ENCODE peak calls at places on chromosomes 16 and 17, in five cellular contexts. One of them, this sample, is unnamed.

GRCh38 chr17:47694818-47695663 is 1.1 kb downstream of the TBKBP1 start:
- DNase-seq in H9: peak; percentile 71
- DNase-seq in body of pancreas: peak; percentile 52
- DNase-seq in CD8-positive, alpha-beta memory T cell: no peak
- DNase-seq in HepG2: no peak
- DNase-seq in this sample: peak; percentile 97

GRCh38 chr16:2778692-2778958 is 1.5 kb upstream of the ELOB start:
- DNase-seq in H9: no peak
- DNase-seq in body of pancreas: no peak
- DNase-seq in CD8-positive, alpha-beta memory T cell: no peak
- DNase-seq in HepG2: no peak
- DNase-seq in this sample: no peak

GRCh38 chr16:87358250-87358649 is 25.3 kb downstream of the FBXO31 start:
- DNase-seq in H9: no peak
- DNase-seq in body of pancreas: no peak
- DNase-seq in CD8-positive, alpha-beta memory T cell: no peak
- DNase-seq in HepG2: no peak
- DNase-seq in this sample: peak; percentile 53

GRCh38 chr17:19330271-19330670 is 32.3 kb downstream of the B9D1 start:
- DNase-seq in H9: no peak
- DNase-seq in body of pancreas: no peak
- DNase-seq in CD8-positive, alpha-beta memory T cell: no peak
- DNase-seq in HepG2: no peak
- DNase-seq in this sample: peak; percentile 41

GRCh38 chr16:50102046-50102756 is 36.4 kb downstream of the HEATR3 start:
- DNase-seq in H9: no peak
- DNase-seq in body of pancreas: no peak
- DNase-seq in CD8-positive, alpha-beta memory T cell: no peak
- DNase-seq in HepG2: no peak
- DNase-seq in this sample: peak; percentile 87

GRCh38 chr17:66691644-66692500 is 143.0 kb upstream of the CACNG5 start:
- DNase-seq in H9: peak; percentile 29
- DNase-seq in body of pancreas: no peak
- DNase-seq in CD8-positive, alpha-beta memory T cell: peak; percentile 33
- DNase-seq in HepG2: no peak
- DNase-seq in this sample: peak; percentile 84

GRCh38 chr17:4986403-4986802 is 1.1 kb downstream of the CAMTA2 start:
- DNase-seq in H9: no peak
- DNase-seq in body of pancreas: no peak
- DNase-seq in CD8-positive, alpha-beta memory T cell: no peak
- DNase-seq in HepG2: no peak
- DNase-seq in this sample: peak; percentile 84

GRCh38 chr17:57323391-57323790 is 67.1 kb downstream of the MSI2 start:
- DNase-seq in H9: no peak
- DNase-seq in body of pancreas: no peak
- DNase-seq in CD8-positive, alpha-beta memory T cell: no peak
- DNase-seq in HepG2: no peak
- DNase-seq in this sample: no peak

GRCh38 chr17:10640475-10640874 is 16.6 kb downstream of the MYH3 start:
- DNase-seq in H9: no peak
- DNase-seq in body of pancreas: no peak
- DNase-seq in CD8-positive, alpha-beta memory T cell: no peak
- DNase-seq in HepG2: no peak
- DNase-seq in this sample: no peak

GRCh38 chr17:11979795-11980194 is 17.5 kb downstream of the ZNF18 start:
- DNase-seq in H9: no peak
- DNase-seq in body of pancreas: no peak
- DNase-seq in CD8-positive, alpha-beta memory T cell: no peak
- DNase-seq in HepG2: no peak
- DNase-seq in this sample: no peak

DNA sequence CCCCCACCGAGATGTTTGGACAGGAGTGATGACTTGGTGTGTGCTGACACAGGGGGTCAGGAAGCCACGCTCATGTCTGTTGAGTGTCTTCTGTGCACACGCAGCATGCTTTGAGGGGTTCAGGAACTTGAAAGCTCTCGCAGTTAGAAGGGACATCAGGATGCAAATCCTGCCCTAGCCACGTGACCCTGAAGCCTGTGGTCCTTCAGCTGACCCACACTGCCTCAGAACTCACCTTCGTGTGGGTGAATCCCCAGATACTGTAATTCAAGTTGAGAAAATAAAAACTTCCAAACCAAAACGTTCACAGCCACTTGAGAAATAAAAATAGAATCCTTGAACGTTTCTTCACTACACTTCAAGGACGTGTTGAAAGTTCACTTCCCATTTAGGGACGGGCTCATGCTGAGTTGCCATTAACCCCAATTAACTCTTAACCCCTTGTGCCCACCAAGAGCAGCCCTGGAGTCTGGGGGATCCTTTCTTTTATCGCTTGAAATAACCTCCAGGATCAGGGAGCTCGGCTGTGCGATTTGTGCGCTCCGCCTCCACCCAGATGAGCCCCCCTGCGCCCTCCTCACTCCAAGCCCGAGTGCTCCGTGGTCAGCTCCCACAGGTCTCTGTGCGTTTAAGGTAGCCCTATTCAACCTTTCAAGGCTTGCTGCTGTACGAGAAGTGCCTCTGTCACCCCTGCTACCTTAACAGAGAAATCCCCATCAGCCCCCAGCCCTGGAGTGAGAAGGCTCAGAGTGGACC is 36.1 kb upstream of the NAT9 start:
- DNase-seq in H9: no peak
- DNase-seq in body of pancreas: no peak
- DNase-seq in CD8-positive, alpha-beta memory T cell: no peak
- DNase-seq in HepG2: no peak
- DNase-seq in this sample: no peak
- H3K27me3 ChIP-seq in H9: no peaks in the 10 kb centered on the region
- H3K27me3 ChIP-seq in body of pancreas: no peaks in the 10 kb centered on the region
- H3K27me3 ChIP-seq in CD8-positive, alpha-beta memory T cell: no peaks in the 10 kb centered on the region
- H3K27me3 ChIP-seq in HepG2: no peaks in the 10 kb centered on the region
- H3K27me3 ChIP-seq in this sample: no peaks in the 10 kb centered on the region

GRCh38 chr17:64772845-64773299 is 110.8 kb upstream of the SMURF2 start:
- DNase-seq in H9: no peak
- DNase-seq in body of pancreas: no peak
- DNase-seq in CD8-positive, alpha-beta memory T cell: no peak
- DNase-seq in HepG2: no peak
- DNase-seq in this sample: no peak

GRCh38 chr17:64773386-64773835 is 111.3 kb upstream of the SMURF2 start:
- DNase-seq in H9: no peak
- DNase-seq in body of pancreas: no peak
- DNase-seq in CD8-positive, alpha-beta memory T cell: no peak
- DNase-seq in HepG2: no peak
- DNase-seq in this sample: no peak

GRCh38 chr17:64775701-64776570 is 113.8 kb upstream of the SMURF2 start:
- DNase-seq in H9: no peak
- DNase-seq in body of pancreas: no peak
- DNase-seq in CD8-positive, alpha-beta memory T cell: no peak
- DNase-seq in HepG2: peak; percentile 39
- DNase-seq in this sample: peak; percentile 47

GRCh38 chr17:64773836-64774761 is 112.0 kb upstream of the SMURF2 start:
- DNase-seq in H9: peak; percentile 97
- DNase-seq in body of pancreas: no peak
- DNase-seq in CD8-positive, alpha-beta memory T cell: no peak
- DNase-seq in HepG2: peak; percentile 91
- DNase-seq in this sample: peak; percentile 94

GRCh38 chr17:64774888-64775600 is 112.9 kb upstream of the SMURF2 start:
- DNase-seq in H9: no peak
- DNase-seq in body of pancreas: no peak
- DNase-seq in CD8-positive, alpha-beta memory T cell: no peak
- DNase-seq in HepG2: no peak
- DNase-seq in this sample: peak; percentile 70
- H3K27me3 ChIP-seq in H9: peaks cover 33% of the 10 kb centered on the region
- H3K27me3 ChIP-seq in body of pancreas: peaks cover 10% of the 10 kb centered on the region
- H3K27me3 ChIP-seq in CD8-positive, alpha-beta memory T cell: no peaks in the 10 kb centered on the region
- H3K27me3 ChIP-seq in HepG2: no peaks in the 10 kb centered on the region
- H3K27me3 ChIP-seq in this sample: peaks cover 29% of the 10 kb centered on the region

DNA sequence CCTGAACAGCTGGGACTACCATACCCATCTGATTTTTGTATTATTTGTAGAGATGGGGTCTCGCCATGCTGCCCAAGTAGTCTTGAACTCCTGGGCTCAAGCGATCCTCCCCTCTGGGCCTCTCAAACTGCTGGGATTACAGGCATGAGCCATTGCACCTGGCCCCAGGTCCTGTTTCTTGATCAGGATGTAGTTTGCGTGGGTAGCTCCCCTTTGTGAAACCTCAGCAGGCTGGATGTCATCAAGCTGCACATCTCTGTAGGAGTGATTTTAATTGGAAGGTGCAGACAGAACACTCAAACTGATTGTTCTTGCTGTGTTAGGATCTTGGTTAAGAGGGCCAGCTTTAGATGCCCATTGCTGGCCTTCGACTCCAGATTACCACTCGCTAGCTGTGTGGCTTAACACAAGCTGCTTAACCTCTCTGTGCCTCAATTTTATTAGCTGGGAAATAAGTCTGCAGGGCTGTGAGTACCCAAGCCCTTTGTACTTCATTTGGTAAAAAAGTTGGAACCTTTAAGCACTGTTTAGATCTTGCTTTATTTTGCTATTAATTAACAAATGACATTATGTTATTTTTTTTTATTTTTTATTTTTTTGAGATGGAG is 16.5 kb downstream of the BCO1 start:
- DNase-seq in H9: no peak
- DNase-seq in body of pancreas: no peak
- DNase-seq in CD8-positive, alpha-beta memory T cell: no peak
- DNase-seq in HepG2: no peak
- DNase-seq in this sample: no peak
- H3K27me3 ChIP-seq in H9: no peaks in the 10 kb centered on the region
- H3K27me3 ChIP-seq in body of pancreas: no peaks in the 10 kb centered on the region
- H3K27me3 ChIP-seq in CD8-positive, alpha-beta memory T cell: no peaks in the 10 kb centered on the region
- H3K27me3 ChIP-seq in HepG2: no peaks in the 10 kb centered on the region
- H3K27me3 ChIP-seq in this sample: no peaks in the 10 kb centered on the region

GRCh38 chr16:77194295-77195231 is 3.6 kb downstream of the MON1B start:
- DNase-seq in H9: no peak
- DNase-seq in body of pancreas: no peak
- DNase-seq in CD8-positive, alpha-beta memory T cell: no peak
- DNase-seq in HepG2: no peak
- DNase-seq in this sample: no peak

GRCh38 chr16:77193377-77193776 is 2.4 kb downstream of the MON1B start:
- DNase-seq in H9: no peak
- DNase-seq in body of pancreas: no peak
- DNase-seq in CD8-positive, alpha-beta memory T cell: no peak
- DNase-seq in HepG2: no peak
- DNase-seq in this sample: no peak

GRCh38 chr16:77191259-77191969 is 424 bp downstream of the MON1B start:
- DNase-seq in H9: no peak
- DNase-seq in body of pancreas: peak; percentile 35
- DNase-seq in CD8-positive, alpha-beta memory T cell: peak; percentile 16
- DNase-seq in HepG2: no peak
- DNase-seq in this sample: peak; percentile 78

GRCh38 chr16:77190478-77191258 is at the start of gene MON1B:
- DNase-seq in H9: peak; percentile 99
- DNase-seq in body of pancreas: peak; percentile 97
- DNase-seq in CD8-positive, alpha-beta memory T cell: peak; percentile 97
- DNase-seq in HepG2: peak; percentile 99
- DNase-seq in this sample: peak; percentile 100

DNA sequence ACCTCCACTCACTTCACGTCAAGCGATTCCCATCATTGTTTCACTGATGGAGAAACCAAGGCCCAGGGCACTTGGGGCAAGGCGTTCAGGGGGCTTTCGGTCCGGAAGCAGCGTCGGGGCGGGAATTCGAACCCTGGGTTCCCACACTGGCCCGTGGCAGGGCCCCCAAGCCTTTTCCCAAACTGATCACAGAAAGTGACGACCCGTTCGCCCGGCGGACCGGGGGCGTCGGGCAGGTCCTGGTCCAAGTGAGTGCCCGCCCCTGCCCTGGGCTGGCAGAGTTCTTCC is 856 bp upstream of the MON1B start:
- DNase-seq in H9: no peak
- DNase-seq in body of pancreas: no peak
- DNase-seq in CD8-positive, alpha-beta memory T cell: no peak
- DNase-seq in HepG2: no peak
- DNase-seq in this sample: no peak
- H3K27me3 ChIP-seq in H9: no peaks in the 10 kb centered on the region
- H3K27me3 ChIP-seq in body of pancreas: no peaks in the 10 kb centered on the region
- H3K27me3 ChIP-seq in CD8-positive, alpha-beta memory T cell: no peaks in the 10 kb centered on the region
- H3K27me3 ChIP-seq in HepG2: no peaks in the 10 kb centered on the region
- H3K27me3 ChIP-seq in this sample: no peaks in the 10 kb centered on the region

GRCh38 chr17:38563362-38564253 is 42.1 kb downstream of the SRCIN1 start:
- DNase-seq in H9: peak; percentile 94
- DNase-seq in body of pancreas: no peak
- DNase-seq in CD8-positive, alpha-beta memory T cell: no peak
- DNase-seq in HepG2: no peak
- DNase-seq in this sample: no peak

GRCh38 chr17:38564254-38564605 is 41.5 kb downstream of the SRCIN1 start:
- DNase-seq in H9: no peak
- DNase-seq in body of pancreas: no peak
- DNase-seq in CD8-positive, alpha-beta memory T cell: no peak
- DNase-seq in HepG2: no peak
- DNase-seq in this sample: peak; percentile 87

GRCh38 chr17:38565853-38566665 is 39.7 kb downstream of the SRCIN1 start:
- DNase-seq in H9: no peak
- DNase-seq in body of pancreas: no peak
- DNase-seq in CD8-positive, alpha-beta memory T cell: no peak
- DNase-seq in HepG2: no peak
- DNase-seq in this sample: peak; percentile 86

GRCh38 chr17:38566666-38567031 is 39.1 kb downstream of the SRCIN1 start:
- DNase-seq in H9: no peak
- DNase-seq in body of pancreas: no peak
- DNase-seq in CD8-positive, alpha-beta memory T cell: no peak
- DNase-seq in HepG2: no peak
- DNase-seq in this sample: no peak

DNA sequence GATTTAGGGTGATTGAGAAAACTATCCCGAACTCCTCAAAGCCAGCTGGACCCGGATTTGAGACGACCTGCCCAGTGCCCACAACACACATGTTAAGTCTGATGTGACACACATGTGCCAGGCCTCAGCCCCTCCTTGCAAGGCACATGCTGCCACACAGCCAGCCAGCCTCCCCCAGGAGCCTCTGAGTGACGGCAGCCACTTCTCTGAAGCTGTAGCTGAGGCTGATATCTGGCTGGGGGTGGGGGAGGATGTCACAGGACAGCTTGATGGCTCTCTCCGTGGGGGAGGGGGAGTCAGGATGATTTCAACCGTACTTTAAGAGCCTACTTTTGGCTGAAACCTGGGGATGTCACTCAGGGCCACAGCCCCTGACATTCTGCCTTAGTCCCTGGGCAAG is 40.9 kb downstream of the SRCIN1 start:
- DNase-seq in H9: peak; percentile 60
- DNase-seq in body of pancreas: no peak
- DNase-seq in CD8-positive, alpha-beta memory T cell: no peak
- DNase-seq in HepG2: no peak
- DNase-seq in this sample: no peak
- H3K27me3 ChIP-seq in H9: peaks cover 71% of the 10 kb centered on the region
- H3K27me3 ChIP-seq in body of pancreas: peaks cover 32% of the 10 kb centered on the region
- H3K27me3 ChIP-seq in CD8-positive, alpha-beta memory T cell: peaks cover 86% of the 10 kb centered on the region
- H3K27me3 ChIP-seq in HepG2: peaks cover 4% of the 10 kb centered on the region
- H3K27me3 ChIP-seq in this sample: peaks cover 83% of the 10 kb centered on the region